ENCODE peak calls at places on chromosomes 7 and 10, in six cellular contexts. H is SHP77; R is stimulated activated CD8-positive, alpha-beta memory T cell treated with anti-CD3 and anti-CD28 coated beads, Interleukin-15, amount 100 ng/mL, for 48 hours; Q is NCI-H1105 treated with DMSO at 0.1 percent for 48 hours; O is GM10248; C is pulmonary artery endothelial cell. N is an unnamed sample.

GRCh38 chr10:45547966-45548513 is 124.5 kb downstream of the ZFAND4 start:
- DNase-seq in H (no peak), R (no peak), Q (no peak), O (no peak), C (no peak), N (no peak)

GRCh38 chr10:5310914-5311313 is 53.9 kb upstream of the UCN3 start:
- DNase-seq in H (no peak), R (no peak), Q (no peak), O (no peak), C (no peak), N (no peak)

GRCh38 chr7:46515844-46516590 is 594.9 kb upstream of the IGFBP3 start:
- DNase-seq in H (no peak), R (no peak), Q (no peak), O (no peak), C (no peak), N (no peak)

GRCh38 chr10:100642295-100642994 is 102.9 kb upstream of the PAX2 start:
- DNase-seq in H (no peak), R (no peak), Q (no peak), O (no peak), C (no peak), N (no peak)

GRCh38 chr10:6601224-6601805 is 21.2 kb upstream of the PRKCQ start:
- DNase-seq in H (no peak), R (no peak), Q (no peak), O (no peak), C (no peak), N (no peak)

GRCh38 chr7:27866828-27867227 is 126.9 kb downstream of the TAX1BP1 start:
- DNase-seq in H (no peak), R (no peak), Q (no peak), O (no peak), C (no peak), N (no peak)

GRCh38 chr7:4837814-4838625 is 23.8 kb downstream of the PAPOLB start:
- DNase-seq in H (no peak), R (no peak), Q (no peak), O (no peak), C (no peak), N (no peak)

GRCh38 chr7:26688936-26689506 is 175.4 kb downstream of the SKAP2 start:
- DNase-seq in H (no peak), R (no peak), Q (no peak), O (no peak), C (peak; percentile 60), N (no peak)

GRCh38 chr7:78535655-78536054 is 737.1 kb downstream of the PHTF2 start:
- DNase-seq in H (no peak), R (no peak), Q (no peak), O (no peak), C (no peak), N (no peak)

GRCh38 chr10:4132216-4132556 is 347.2 kb upstream of the KLF6 start:
- DNase-seq in H (no peak), R (no peak), Q (no peak), O (no peak), C (no peak), N (no peak)

GRCh38 chr7:88217675-88218427 is 2.0 kb downstream of the SRI start:
- DNase-seq in H (no peak), R (no peak), Q (no peak), O (peak; percentile 76), C (no peak), N (no peak)

GRCh38 chr7:5596046-5596895 is 172.6 kb upstream of the TNRC18 start:
- DNase-seq in H (no peak), R (peak; percentile 76), Q (no peak), O (peak; percentile 80), C (peak; percentile 77), N (peak; percentile 72)

GRCh38 chr10:18713077-18713476 is 53.8 kb downstream of the ARL5B start:
- DNase-seq in H (no peak), R (no peak), Q (no peak), O (no peak), C (no peak), N (no peak)

GRCh38 chr7:45709168-45710034 is 135.2 kb downstream of the ADCY1 start:
- DNase-seq in H (no peak), R (no peak), Q (no peak), O (no peak), C (no peak), N (peak; percentile 48)

GRCh38 chr10:70956029-70956759 is 67.8 kb upstream of the PCBD1 start:
- DNase-seq in H (no peak), R (no peak), Q (no peak), O (no peak), C (no peak), N (peak; percentile 13)

GRCh38 chr7:141213226-141213625 is 139.4 kb downstream of the TMEM178B start:
- DNase-seq in H (no peak), R (no peak), Q (no peak), O (no peak), C (no peak), N (no peak)

GRCh38 chr10:18233775-18234174 is 93.6 kb downstream of the CACNB2 start:
- DNase-seq in H (no peak), R (no peak), Q (no peak), O (no peak), C (no peak), N (no peak)